ENCODE peak calls at places on chromosome 13, in eight cellular contexts. G is tibial artery, A is body of pancreas, Y is BE2C, J is IMR-90, P is mucosa of descending colon, F is thoracic aorta, Q is neural progenitor cell. S is an unnamed sample. For H3K4me1, the result is how much of the 10 kb centered on the place peaks cover.

GRCh38 chr13:52016296-52016695 is 4.1 kb downstream of the ALG11 start:
- DNase-seq in G (no peak), A (no peak), Y (no peak), J (no peak), P (no peak), F (no peak), Q (no peak), S (no peak)

GRCh38 chr13:89701913-89702312 is 1645.6 kb upstream of the MIR17HG start:
- DNase-seq in G (no peak), A (no peak), Y (no peak), J (no peak), P (no peak), F (no peak), Q (no peak), S (no peak)

GRCh38 chr13:100069278-100069677 is 19.6 kb upstream of the PCCA start:
- DNase-seq in G (no peak), A (peak), Y (no peak), J (peak), P (peak), F (no peak), Q (no peak), S (no peak)

GRCh38 chr13:41833201-41833600 is 127.7 kb downstream of the VWA8 start:
- DNase-seq in G (no peak), A (no peak), Y (no peak), J (no peak), P (no peak), F (no peak), Q (no peak), S (no peak)

GRCh38 chr13:75739244-75739868 is 103.2 kb downstream of the LMO7 start:
- DNase-seq in G (no peak), A (no peak), Y (no peak), J (peak), P (no peak), F (no peak), Q (no peak), S (no peak)

GRCh38 chr13:76890036-76890435 is 3.8 kb upstream of the KCTD12 start:
- DNase-seq in G (no peak), A (no peak), Y (no peak), J (peak), P (no peak), F (no peak), Q (no peak), S (no peak)

GRCh38 chr13:75850915-75851314 is 214.8 kb downstream of the LMO7 start:
- DNase-seq in G (no peak), A (no peak), Y (no peak), J (no peak), P (no peak), F (no peak), Q (no peak), S (no peak)

GRCh38 chr13:78040431-78040830 is 121.8 kb upstream of the EDNRB start:
- DNase-seq in G (no peak), A (no peak), Y (no peak), J (no peak), P (no peak), F (no peak), Q (no peak), S (no peak)

GRCh38 chr13:111908981-111909380 is 158.0 kb upstream of the SOX1 start:
- DNase-seq in G (no peak), A (no peak), Y (no peak), J (no peak), P (no peak), F (no peak), Q (no peak), S (no peak)

GRCh38 chr13:39268398-39268797 is 230.1 kb downstream of the NHLRC3 start:
- DNase-seq in G (no peak), A (no peak), Y (no peak), J (no peak), P (no peak), F (no peak), Q (no peak), S (no peak)

GRCh38 chr13:95643009-95643408 is 1.5 kb downstream of the DZIP1 start:
- DNase-seq in G (no peak), A (no peak), Y (no peak), J (no peak), P (no peak), F (no peak), Q (peak), S (no peak)

GRCh38 chr13:68345963-68346362 is 1115.8 kb upstream of the PCDH9 start:
- DNase-seq in G (no peak), A (no peak), Y (no peak), J (no peak), P (no peak), F (no peak), Q (no peak), S (no peak)

GRCh38 chr13:66427330-66427990 is 802.7 kb downstream of the PCDH9 start:
- DNase-seq in G (no peak), A (no peak), Y (no peak), J (no peak), P (no peak), F (no peak), Q (no peak), S (no peak)

GRCh38 chr13:30147380-30147779 is 160.0 kb downstream of the KATNAL1 start:
- DNase-seq in G (no peak), A (no peak), Y (no peak), J (no peak), P (no peak), F (no peak), Q (no peak), S (no peak)

GRCh38 chr13:107832521-107833095 is 382.7 kb downstream of the LIG4 start:
- DNase-seq in G (no peak), A (no peak), Y (no peak), J (no peak), P (no peak), F (no peak), Q (peak), S (no peak)

GRCh38 chr13:70394149-70394548 is 285.9 kb upstream of the KLHL1 start:
- DNase-seq in G (no peak), A (no peak), Y (no peak), J (no peak), P (no peak), F (no peak), Q (peak), S (no peak)

GRCh38 chr13:84925443-84925842 is 873.8 kb downstream of the SLITRK6 start:
- DNase-seq in G (no peak), A (no peak), Y (no peak), J (peak), P (no peak), F (no peak), Q (no peak), S (no peak)

GRCh38 chr13:106612688-106613087 is 44.8 kb upstream of the ARGLU1 start:
- DNase-seq in G (peak), A (peak), Y (peak), J (peak), P (peak), F (no peak), Q (no peak), S (peak)

GRCh38 chr13:98222816-98223215 is 45.7 kb upstream of the RNF113B start:
- DNase-seq in G (no peak), A (no peak), Y (no peak), J (no peak), P (no peak), F (no peak), Q (no peak), S (no peak)

DNA sequence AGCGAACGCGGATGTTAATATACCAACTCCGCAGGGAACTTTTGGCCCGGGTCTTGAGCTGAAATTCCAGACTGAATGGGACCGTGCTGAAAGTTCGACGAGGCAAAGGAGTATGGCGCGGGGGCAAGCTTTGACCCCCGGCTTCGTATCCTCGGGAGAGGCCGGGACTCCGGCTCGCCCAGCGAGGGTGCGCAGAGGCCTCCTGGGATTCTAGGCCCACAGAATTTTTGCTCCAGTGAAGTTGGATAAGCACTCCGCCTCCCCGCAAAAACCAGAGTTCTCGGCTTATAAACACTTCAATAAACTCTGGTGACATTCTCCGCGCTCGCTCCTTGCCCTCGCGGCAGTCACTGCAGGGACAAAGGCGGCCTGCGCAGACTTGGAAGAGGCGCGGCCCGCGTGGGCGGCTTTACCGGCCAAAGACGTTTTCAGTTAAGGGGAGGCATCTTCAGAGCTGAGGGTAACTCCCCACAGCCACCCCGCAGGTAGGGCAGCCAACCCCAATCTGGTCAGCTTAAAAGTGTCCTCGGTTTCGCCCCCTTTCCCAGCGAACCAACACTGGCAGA is 112.6 kb downstream of the KCNRG start:
- DNase-seq in G (no peak), A (no peak), Y (no peak), J (no peak), P (peak), F (no peak), Q (peak), S (no peak)
- H3K4me1 ChIP-seq in G (under half), A (under half), Y (under half), J (under half), P (under half), F (under half), Q (half or more), S (under half)

GRCh38 chr13:105341256-105341655 is 1194.2 kb downstream of the EFNB2 start:
- DNase-seq in G (no peak), A (no peak), Y (no peak), J (no peak), P (no peak), F (no peak), Q (no peak), S (no peak)

GRCh38 chr13:105343134-105343806 is 1192.2 kb downstream of the EFNB2 start:
- DNase-seq in G (no peak), A (no peak), Y (no peak), J (peak), P (no peak), F (no peak), Q (no peak), S (no peak)

GRCh38 chr13:105340061-105340606 is 1195.3 kb downstream of the EFNB2 start:
- DNase-seq in G (no peak), A (no peak), Y (peak), J (no peak), P (no peak), F (no peak), Q (no peak), S (no peak)

GRCh38 chr13:105342421-105342820 is 1193.0 kb downstream of the EFNB2 start:
- DNase-seq in G (no peak), A (no peak), Y (no peak), J (peak), P (no peak), F (no peak), Q (no peak), S (no peak)

GRCh38 chr13:105341758-105342157 is 1193.7 kb downstream of the EFNB2 start:
- DNase-seq in G (no peak), A (no peak), Y (no peak), J (no peak), P (no peak), F (no peak), Q (no peak), S (no peak)
- H3K4me1 ChIP-seq in G (under half), A (under half), Y (under half), J (under half), P (under half), F (under half), Q (under half), S (under half)

DNA sequence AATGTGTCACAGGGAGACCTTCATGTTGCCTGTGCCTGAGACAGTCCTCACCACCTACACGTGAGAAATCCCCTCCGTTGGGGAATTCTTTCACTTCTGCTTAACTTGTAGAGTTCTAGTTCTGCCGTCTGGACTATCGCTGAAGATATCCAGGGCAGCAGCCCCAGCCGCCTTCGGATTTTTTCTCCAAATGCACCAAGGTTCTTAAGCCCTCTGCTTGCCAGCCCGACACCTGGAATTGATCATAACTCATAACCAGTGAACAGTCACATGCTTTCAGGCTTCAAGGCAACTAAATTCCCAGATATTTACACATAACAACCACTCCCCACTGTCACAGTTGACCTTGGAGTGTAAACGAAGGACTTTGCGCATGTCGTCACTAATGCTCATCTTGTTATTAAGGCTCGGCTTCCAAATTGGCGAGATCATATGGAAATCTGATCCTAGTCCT is 114.4 kb downstream of the RAB20 start:
- DNase-seq in G (no peak), A (peak), Y (no peak), J (peak), P (no peak), F (no peak), Q (no peak), S (no peak)
- H3K4me1 ChIP-seq in G (under half), A (under half), Y (under half), J (under half), P (under half), F (under half), Q (under half), S (under half)

GRCh38 chr13:20354722-20355121 is 122.6 kb upstream of the GJB6 start:
- DNase-seq in G (no peak), A (no peak), Y (no peak), J (no peak), P (no peak), F (no peak), Q (no peak), S (no peak)
- H3K4me1 ChIP-seq in G (under half), A (under half), Y (under half), J (under half), P (under half), F (under half), Q (under half), S (under half)

GRCh38 chr13:27405521-27406134 is 18.8 kb upstream of the GTF3A start:
- DNase-seq in G (no peak), A (no peak), Y (no peak), J (no peak), P (peak), F (no peak), Q (no peak), S (no peak)

GRCh38 chr13:27406178-27406939 is 18.1 kb upstream of the GTF3A start:
- DNase-seq in G (no peak), A (peak), Y (peak), J (peak), P (peak), F (no peak), Q (peak), S (no peak)

GRCh38 chr13:27403727-27404385 is 20.6 kb upstream of the GTF3A start:
- DNase-seq in G (no peak), A (peak), Y (no peak), J (no peak), P (peak), F (no peak), Q (no peak), S (no peak)

GRCh38 chr13:27403252-27403678 is 21.2 kb upstream of the GTF3A start:
- DNase-seq in G (no peak), A (peak), Y (no peak), J (peak), P (no peak), F (no peak), Q (peak), S (no peak)

DNA sequence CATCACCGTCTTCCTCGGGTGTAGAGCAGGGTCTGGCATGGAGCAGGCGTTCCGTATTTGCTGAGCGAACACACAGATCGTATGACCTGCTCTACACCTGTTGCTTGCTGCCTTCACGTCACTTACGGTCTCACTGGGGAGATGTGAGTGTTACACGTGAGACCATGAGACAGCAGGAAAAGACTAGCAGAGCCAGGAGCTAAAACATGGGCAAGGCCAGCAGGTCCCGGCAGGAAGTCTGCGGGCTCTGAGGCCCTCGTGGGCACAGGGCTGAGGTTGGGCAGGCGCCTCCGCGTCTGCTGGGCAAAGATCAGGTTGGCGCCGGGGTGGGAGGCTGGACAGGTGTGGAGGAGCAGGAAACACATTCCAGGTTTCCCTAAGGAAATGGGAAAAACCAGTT is 19.7 kb upstream of the GTF3A start:
- DNase-seq in G (no peak), A (peak), Y (no peak), J (no peak), P (peak), F (no peak), Q (no peak), S (no peak)
- H3K4me1 ChIP-seq in G (under half), A (under half), Y (under half), J (under half), P (under half), F (under half), Q (under half), S (under half)

GRCh38 chr13:50189450-50189849 is 174.2 kb downstream of the KCNRG start:
- DNase-seq in G (no peak), A (no peak), Y (no peak), J (no peak), P (no peak), F (no peak), Q (no peak), S (no peak)
- H3K4me1 ChIP-seq in G (under half), A (under half), Y (under half), J (under half), P (under half), F (under half), Q (under half), S (under half)

GRCh38 chr13:101307181-101307701 is 109.1 kb downstream of the NALCN start:
- DNase-seq in G (no peak), A (no peak), Y (no peak), J (peak), P (no peak), F (no peak), Q (no peak), S (no peak)
- H3K4me1 ChIP-seq in G (half or more), A (under half), Y (under half), J (under half), P (under half), F (half or more), Q (under half), S (under half)

S was measured in gastrocnemius medialis.